ENCODE peak calls at places on chromosomes 13 and 19, in four cellular contexts. T is lung; D is CD8-positive, alpha-beta T cell; J is CD4-positive, alpha-beta memory T cell. L is an unnamed sample.

GRCh38 chr19:45478454-45479238 is 10.8 kb downstream of the FOSB start:
- DNase-seq in D (peak; percentile 83), T (peak; percentile 86), J (peak; percentile 91), L (peak; percentile 95)

GRCh38 chr13:52925775-52926285 is 77.4 kb upstream of the PCDH8 start:
- DNase-seq in D (no peak), J (no peak), T (no peak), L (no peak)

GRCh38 chr19:2362039-2362969 is 2.2 kb downstream of the TMPRSS9 start:
- DNase-seq in T (no peak), D (no peak), J (no peak), L (no peak)

GRCh38 chr13:60765700-60766411 is 368.8 kb downstream of the TDRD3 start:
- DNase-seq in J (no peak), D (no peak), T (peak; percentile 29), L (no peak)

GRCh38 chr13:45412274-45413049 is 5.7 kb downstream of the SLC25A30 start:
- DNase-seq in D (no peak), T (peak; percentile 22), J (no peak), L (no peak)

GRCh38 chr13:43229506-43229905 is 206.1 kb downstream of the DNAJC15 start:
- DNase-seq in T (no peak), J (no peak), D (no peak), L (no peak)

GRCh38 chr13:99198630-99199029 is 2.0 kb upstream of the UBAC2 start:
- DNase-seq in T (no peak), J (no peak), D (no peak), L (no peak)

GRCh38 chr13:105333416-105333815 is 1202.0 kb downstream of the EFNB2 start:
- DNase-seq in D (no peak), J (no peak), T (no peak), L (no peak)

GRCh38 chr13:20064128-20064527 is 96.7 kb downstream of the GJA3 start:
- DNase-seq in T (no peak), J (no peak), D (no peak), L (no peak)

GRCh38 chr19:5138606-5139594 is 170.0 kb downstream of the KDM4B start:
- DNase-seq in J (peak; percentile 82), D (peak; percentile 68), T (peak; percentile 46), L (peak; percentile 62)

GRCh38 chr19:22628401-22628800 is 5.7 kb upstream of the ZNF492 start:
- DNase-seq in D (no peak), J (no peak), T (no peak), L (no peak)

GRCh38 chr19:33280351-33280921 is 21.9 kb downstream of the CEBPA start:
- DNase-seq in J (no peak), D (no peak), T (no peak), L (peak; percentile 80)

GRCh38 chr13:77919351-77920294 is 992 bp upstream of the EDNRB start:
- DNase-seq in D (no peak), T (peak; percentile 39), J (no peak), L (no peak)

GRCh38 chr13:32852568-32852967 is 163.7 kb upstream of the KL start:
- DNase-seq in J (no peak), T (no peak), D (no peak), L (no peak)

GRCh38 chr13:94139393-94139995 is 340.0 kb downstream of the DCT start:
- DNase-seq in D (no peak), T (no peak), J (no peak), L (no peak)

GRCh38 chr13:39106216-39106995 is 68.2 kb downstream of the NHLRC3 start:
- DNase-seq in J (no peak), T (no peak), D (no peak), L (no peak)

GRCh38 chr19:2624537-2625091 is 77.9 kb downstream of the GNG7 start:
- DNase-seq in D (no peak), T (no peak), J (no peak), L (no peak)

GRCh38 chr13:50645092-50645491 is 198.4 kb downstream of the DLEU7 start:
- DNase-seq in D (no peak), J (no peak), T (no peak), L (no peak)

GRCh38 chr19:46610413-46610775 is 9.3 kb downstream of the CALM3 start:
- DNase-seq in D (no peak), T (no peak), J (no peak), L (no peak)

GRCh38 chr19:53885036-53885435 is 3.0 kb downstream of the PRKCG start:
- DNase-seq in D (no peak), T (no peak), J (no peak), L (no peak)

GRCh38 chr19:28018499-28018898 is 1194.5 kb downstream of the UQCRFS1 start:
- DNase-seq in J (no peak), T (no peak), D (no peak), L (no peak)

GRCh38 chr13:71242191-71242590 is 624.8 kb downstream of the DACH1 start:
- DNase-seq in T (no peak), D (no peak), J (no peak), L (no peak)

GRCh38 chr19:14516048-14516534 is 2.1 kb downstream of the DNAJB1 start:
- DNase-seq in D (no peak), J (no peak), T (no peak), L (no peak)

GRCh38 chr13:43128504-43128929 is 105.1 kb downstream of the DNAJC15 start:
- DNase-seq in J (no peak), T (no peak), D (no peak), L (no peak)

GRCh38 chr13:107851670-107852460 is 363.5 kb downstream of the LIG4 start:
- DNase-seq in J (no peak), T (no peak), D (no peak), L (no peak)

GRCh38 chr19:10260141-10260584 is 8.1 kb downstream of the MRPL4 start:
- DNase-seq in T (peak; percentile 88), J (no peak), D (no peak), L (no peak)
- H3K4me3 ChIP-seq in T (no peak overlapping the region), J (no peak overlapping the region), D (no peak overlapping the region), L (no peak overlapping the region)

GRCh38 chr19:3669616-3670257 is 30.5 kb downstream of the PIP5K1C start:
- DNase-seq in T (no peak), J (no peak), D (no peak), L (no peak)

GRCh38 chr19:3672575-3672948 is 27.7 kb downstream of the PIP5K1C start:
- DNase-seq in D (no peak), J (no peak), T (no peak), L (no peak)

GRCh38 chr19:3671680-3672574 is 28.3 kb downstream of the PIP5K1C start:
- DNase-seq in T (no peak), J (no peak), D (no peak), L (no peak)

GRCh38 chr19:3670258-3670795 is 29.9 kb downstream of the PIP5K1C start:
- DNase-seq in J (no peak), D (no peak), T (no peak), L (no peak)

GRCh38 chr19:3670796-3671679 is 29.2 kb downstream of the PIP5K1C start:
- DNase-seq in J (no peak), T (peak; percentile 42), D (no peak), L (no peak)
- H3K4me3 ChIP-seq in J (no peak overlapping the region), T (no peak overlapping the region), D (peak overlapping the region; percentile 6), L (no peak overlapping the region)

DNA sequence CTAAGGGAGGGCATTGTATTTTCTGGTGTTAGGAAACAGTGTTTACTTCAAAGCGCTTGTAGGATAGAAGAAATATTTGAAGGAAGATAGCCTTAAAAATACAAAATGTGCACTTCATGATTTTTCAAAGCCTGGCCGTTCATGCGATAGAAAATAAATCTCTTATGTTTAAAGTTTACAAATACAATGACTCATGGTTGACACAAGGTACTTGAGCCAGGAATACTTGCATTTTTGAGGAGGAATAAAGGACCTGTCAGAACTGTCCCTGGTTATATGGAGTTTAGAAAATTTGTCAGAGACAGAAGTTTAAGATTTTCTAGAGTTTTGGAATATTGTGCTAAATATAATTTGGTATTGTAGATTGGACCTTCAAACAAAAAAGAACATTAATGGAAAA is 1223.2 kb upstream of the SLC10A2 start:
- DNase-seq in D (no peak), T (no peak), J (no peak), L (no peak)
- H3K4me3 ChIP-seq in D (no peak overlapping the region), T (no peak overlapping the region), J (no peak overlapping the region), L (no peak overlapping the region)

DNA sequence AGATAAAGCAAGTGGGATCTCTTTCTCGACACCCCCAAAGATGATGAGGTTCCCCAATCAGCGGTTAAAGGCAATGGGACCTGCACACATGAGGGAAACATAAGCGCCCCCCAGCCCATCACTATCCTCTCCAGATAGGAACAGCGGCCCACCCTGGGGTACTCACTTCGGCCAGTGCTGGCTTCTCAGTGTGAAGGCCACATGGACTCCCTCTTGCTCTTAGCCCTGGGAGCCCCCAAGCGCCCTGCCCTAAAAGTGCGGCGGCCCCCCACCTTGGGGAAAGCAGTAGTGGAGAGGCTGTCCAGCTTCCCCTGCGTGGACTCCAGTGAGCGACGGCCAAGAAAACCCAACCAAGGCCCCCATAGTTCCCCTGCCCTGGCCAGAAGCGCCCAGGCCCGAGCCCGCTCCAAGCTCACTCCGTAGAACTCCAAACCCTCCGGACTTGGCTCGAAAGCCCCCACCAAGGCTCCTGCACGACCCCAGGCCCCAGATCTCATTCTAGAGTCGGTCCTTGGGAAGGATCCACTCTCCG is 1.0 kb downstream of the CACNA1A start:
- DNase-seq in T (no peak), D (no peak), J (no peak), L (no peak)
- H3K4me3 ChIP-seq in T (no peak overlapping the region), D (no peak overlapping the region), J (no peak overlapping the region), L (no peak overlapping the region)

GRCh38 chr19:343451-343931 is 1.1 kb downstream of the MIER2 start:
- DNase-seq in T (no peak), D (no peak), J (no peak), L (no peak)

GRCh38 chr19:342128-342455 is 2.5 kb downstream of the MIER2 start:
- DNase-seq in D (no peak), J (no peak), T (no peak), L (no peak)

GRCh38 chr19:340620-341385 is 3.8 kb downstream of the MIER2 start:
- DNase-seq in D (no peak), J (no peak), T (no peak), L (no peak)

GRCh38 chr19:342801-343421 is 1.7 kb downstream of the MIER2 start:
- DNase-seq in D (no peak), T (peak; percentile 52), J (no peak), L (no peak)

GRCh38 chr19:341386-342127 is 3.0 kb downstream of the MIER2 start:
- DNase-seq in D (no peak), T (no peak), J (no peak), L (no peak)
- H3K4me3 ChIP-seq in D (no peak overlapping the region), T (no peak overlapping the region), J (no peak overlapping the region), L (no peak overlapping the region)

GRCh38 chr19:48991011-48991609 is 2.0 kb downstream of the GYS1 start:
- DNase-seq in T (no peak), D (no peak), J (no peak), L (no peak)

GRCh38 chr19:48988860-48989259 is 4.2 kb downstream of the GYS1 start:
- DNase-seq in T (no peak), D (no peak), J (no peak), L (no peak)

GRCh38 chr19:48989701-48990291 is 3.3 kb downstream of the GYS1 start:
- DNase-seq in T (no peak), J (no peak), D (no peak), L (no peak)

GRCh38 chr19:48991823-48992570 is 1.1 kb downstream of the GYS1 start:
- DNase-seq in D (no peak), J (no peak), T (peak; percentile 63), L (no peak)

GRCh38 chr19:48990400-48990799 is 2.7 kb downstream of the GYS1 start:
- DNase-seq in D (no peak), J (no peak), T (no peak), L (no peak)
- H3K4me3 ChIP-seq in D (no peak overlapping the region), J (no peak overlapping the region), T (no peak overlapping the region), L (no peak overlapping the region)